ENCODE peak calls at places on chromosomes 6 and 20, in nine cellular contexts. P is memory B cell; E is pulmonary artery endothelial cell; I is stimulated activated CD4-positive, alpha-beta T cell treated with anti-CD3 and anti-CD28 coated beads, Interleukin-12 subunit alpha, Interleukin-12 subunit beta, amount 100 ng/mL, for 48 hours; W is GM19239; H is RPMI8226; Y is nephron progenitor cell; K is cardiac muscle cell; F is MCF 10A. N is an unnamed sample.

GRCh38 chr20:14924433-14924832 is 587.0 kb upstream of the FLRT3 start:
- DNase-seq in H (no peak), W (no peak), P (no peak), F (no peak), I (no peak), K (no peak), E (no peak), Y (no peak), N (no peak)

GRCh38 chr6:82144007-82144851 is 103.3 kb downstream of the IBTK start:
- DNase-seq in P (no peak), I (no peak), Y (no peak), W (no peak), E (peak; percentile 55), H (no peak), F (peak; percentile 91), K (peak; percentile 37), N (no peak)

GRCh38 chr6:11212625-11213024 is 19.8 kb downstream of the NEDD9 start:
- DNase-seq in F (peak; percentile 47), W (no peak), I (no peak), E (no peak), K (no peak), Y (no peak), P (no peak), H (no peak), N (no peak)

GRCh38 chr6:142886431-142887170 is 58.4 kb downstream of the HIVEP2 start:
- DNase-seq in K (peak; percentile 50), W (no peak), I (no peak), Y (no peak), F (peak; percentile 62), E (peak; percentile 19), P (peak; percentile 43), H (peak; percentile 67), N (no peak)

GRCh38 chr6:24668997-24669361 is 2.1 kb downstream of the ACOT13 start:
- DNase-seq in Y (no peak), P (no peak), H (no peak), I (no peak), K (no peak), W (no peak), F (no peak), E (no peak), N (no peak)

GRCh38 chr20:34127787-34128186 is 15.7 kb upstream of the EIF2S2 start:
- DNase-seq in F (no peak), P (no peak), K (no peak), I (no peak), E (no peak), W (no peak), Y (no peak), H (no peak), N (no peak)

GRCh38 chr6:2351807-2352431 is 106.5 kb upstream of the GMDS start:
- DNase-seq in W (no peak), H (no peak), P (no peak), K (no peak), Y (no peak), E (no peak), F (no peak), I (no peak), N (no peak)

GRCh38 chr6:70954750-70955149 is 2.1 kb downstream of the B3GAT2 start:
- DNase-seq in Y (no peak), I (no peak), W (no peak), P (no peak), K (no peak), F (no peak), H (no peak), E (no peak), N (no peak)

GRCh38 chr6:27553123-27553904 is 80.4 kb upstream of the ZNF184 start:
- DNase-seq in F (peak; percentile 75), W (no peak), H (peak; percentile 82), E (no peak), I (peak; percentile 63), P (no peak), K (no peak), Y (peak; percentile 60), N (no peak)

GRCh38 chr6:159151266-159151855 is 17.8 kb upstream of the FNDC1 start:
- DNase-seq in W (no peak), K (peak; percentile 59), P (peak; percentile 57), F (peak; percentile 63), H (peak; percentile 57), E (no peak), Y (peak; percentile 65), I (no peak), N (peak; percentile 12)

GRCh38 chr20:32521780-32522524 is 63.2 kb downstream of the NOL4L start:
- DNase-seq in K (peak; percentile 89), H (peak; percentile 75), I (no peak), E (peak; percentile 19), Y (peak; percentile 89), F (peak; percentile 55), P (peak; percentile 61), W (peak; percentile 69), N (peak; percentile 45)

GRCh38 chr20:51393566-51393965 is 149.0 kb downstream of the NFATC2 start:
- DNase-seq in I (no peak), W (no peak), E (peak; percentile 66), P (no peak), H (no peak), K (peak; percentile 69), Y (no peak), F (no peak), N (no peak)

GRCh38 chr6:67717281-67717680 is 917.8 kb upstream of the ADGRB3 start:
- DNase-seq in E (no peak), H (no peak), F (no peak), K (no peak), W (no peak), P (no peak), Y (no peak), I (no peak), N (no peak)

GRCh38 chr6:57305112-57305511 is 12.3 kb upstream of the PRIM2 start:
- DNase-seq in K (peak; percentile 31), I (no peak), W (no peak), E (no peak), Y (no peak), H (no peak), P (no peak), F (no peak), N (no peak)

GRCh38 chr6:170416959-170417606 is 110.5 kb downstream of the FAM120B start:
- DNase-seq in K (no peak), F (no peak), E (no peak), W (no peak), Y (no peak), I (no peak), H (no peak), P (no peak), N (no peak)

GRCh38 chr6:165725201-165725600 is 62.2 kb upstream of the PDE10A start:
- DNase-seq in E (no peak), K (no peak), F (peak; percentile 9), I (no peak), H (no peak), W (no peak), Y (no peak), P (no peak), N (no peak)

GRCh38 chr6:159594750-159595117 is 98.3 kb downstream of the SOD2 start:
- DNase-seq in E (no peak), I (no peak), H (no peak), K (no peak), F (peak; percentile 73), W (no peak), P (no peak), Y (no peak), N (no peak)

GRCh38 chr6:153059757-153060156 is 57.2 kb upstream of the MTRF1L start:
- DNase-seq in Y (no peak), I (no peak), H (peak; percentile 7), P (no peak), E (no peak), W (no peak), K (no peak), F (peak; percentile 25), N (no peak)

GRCh38 chr6:139327038-139327437 is 35.2 kb upstream of the TXLNB start:
- DNase-seq in E (no peak), K (no peak), H (peak; percentile 86), Y (no peak), P (no peak), I (no peak), F (no peak), W (no peak), N (no peak)

GRCh38 chr6:99114769-99115406 is 167.1 kb upstream of the FBXL4 start:
- DNase-seq in F (no peak), K (no peak), E (no peak), H (no peak), P (no peak), I (no peak), W (no peak), Y (no peak), N (no peak)

GRCh38 chr20:19847383-19847782 is 89.3 kb downstream of the RIN2 start:
- DNase-seq in I (no peak), E (no peak), W (no peak), P (no peak), K (no peak), Y (no peak), F (no peak), H (no peak), N (no peak)

GRCh38 chr20:4546786-4547185 is 174.9 kb upstream of the PRND start:
- DNase-seq in H (no peak), P (no peak), E (peak; percentile 10), W (no peak), Y (no peak), F (peak; percentile 51), K (no peak), I (no peak), N (no peak)